ENCODE peak calls at places on chromosomes 6 and 20, in four cellular contexts. J is H1, X is IMR-90, L is K562. F is an unnamed sample.

GRCh38 chr6:116289876-116290275 is 10.1 kb upstream of the TSPYL1 start:
- DNase-seq in J (no peak), X (no peak), L (no peak), F (no peak)

GRCh38 chr6:67121115-67121514 is 1414.1 kb upstream of the EYS start:
- DNase-seq in J (no peak), X (no peak), L (no peak), F (no peak)

GRCh38 chr6:36216559-36216958 is 20.0 kb downstream of the BRPF3 start:
- DNase-seq in J (no peak), X (peak; percentile 52), L (peak; percentile 28), F (no peak)

GRCh38 chr6:63372951-63373533 is 53.3 kb upstream of the LGSN start:
- DNase-seq in J (no peak), X (peak; percentile 13), L (no peak), F (no peak)

GRCh38 chr20:41408986-41409385 is 42.4 kb upstream of the EMILIN3 start:
- DNase-seq in J (no peak), X (no peak), L (no peak), F (no peak)

GRCh38 chr6:31769684-31770371 is 7.3 kb downstream of the VWA7 start:
- DNase-seq in J (peak; percentile 96), X (peak; percentile 31), L (peak; percentile 98), F (peak; percentile 36)

GRCh38 chr20:22682381-22682780 is 98.0 kb upstream of the FOXA2 start:
- DNase-seq in J (no peak), X (no peak), L (no peak), F (no peak)

GRCh38 chr6:114713690-114714089 is 370.9 kb upstream of the HS3ST5 start:
- DNase-seq in J (no peak), X (no peak), L (no peak), F (no peak)

GRCh38 chr6:39804666-39805065 is 12.5 kb downstream of the DAAM2 start:
- DNase-seq in J (no peak), X (peak; percentile 77), L (no peak), F (no peak)

GRCh38 chr6:2127484-2127911 is 117.9 kb downstream of the GMDS start:
- DNase-seq in J (no peak), X (no peak), L (peak; percentile 23), F (peak; percentile 5)

GRCh38 chr20:47360489-47361267 is 4.2 kb upstream of the ZMYND8 start:
- DNase-seq in J (peak; percentile 66), X (peak; percentile 98), L (peak; percentile 99), F (no peak)

GRCh38 chr6:34680802-34681515 is 15.6 kb downstream of the ILRUN start:
- DNase-seq in J (no peak), X (peak; percentile 59), L (no peak), F (no peak)

GRCh38 chr20:63911171-63911570 is 16.2 kb downstream of the DNAJC5 start:
- DNase-seq in J (no peak), X (peak; percentile 50), L (no peak), F (no peak)

GRCh38 chr20:38406476-38406875 is 28.7 kb downstream of the SNHG17 start:
- DNase-seq in J (no peak), X (no peak), L (no peak), F (no peak)

GRCh38 chr6:28254340-28254618 is 2.2 kb upstream of the ZKSCAN4 start:
- DNase-seq in J (no peak), X (no peak), L (no peak), F (no peak)
- TF ChIP-seq CHD1 in J (no peak), X (no peak), L (no peak), F (no peak)

GRCh38 chr20:18052856-18053255 is 4.9 kb downstream of the OVOL2 start:
- DNase-seq in J (no peak), X (no peak), L (no peak), F (no peak)

GRCh38 chr20:18042211-18042610 is 15.5 kb downstream of the OVOL2 start:
- DNase-seq in J (no peak), X (no peak), L (no peak), F (no peak)

GRCh38 chr20:18046535-18046934 is 11.2 kb downstream of the OVOL2 start:
- DNase-seq in J (no peak), X (no peak), L (no peak), F (no peak)

GRCh38 chr20:18050628-18051027 is 7.1 kb downstream of the OVOL2 start:
- DNase-seq in J (no peak), X (no peak), L (no peak), F (no peak)

DNA sequence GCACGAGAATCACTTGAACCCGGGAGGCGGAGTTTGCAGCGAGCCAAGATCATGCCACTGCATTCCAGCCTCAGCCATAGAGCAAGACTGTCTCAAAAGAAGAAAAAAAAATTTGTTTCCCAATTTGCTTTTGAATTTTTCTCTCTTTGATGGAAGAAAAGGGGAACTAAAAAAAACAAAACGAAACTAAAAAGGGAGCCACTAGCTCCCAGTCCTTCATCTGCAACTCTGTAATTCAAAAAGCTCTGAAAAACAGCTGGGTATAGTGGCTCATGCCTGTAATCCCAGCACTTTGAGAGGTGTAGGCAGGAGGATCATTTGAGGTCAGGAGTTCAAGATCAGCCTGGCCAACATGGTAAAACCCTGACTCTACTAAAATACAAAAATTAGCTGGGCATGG is 9.5 kb downstream of the OVOL2 start:
- DNase-seq in J (no peak), X (no peak), L (no peak), F (no peak)
- TF ChIP-seq CHD1 in J (no peak), X (no peak), L (no peak), F (no peak)

GRCh38 chr20:10537850-10538480 is 102.9 kb downstream of the SLX4IP start:
- DNase-seq in J (no peak), X (peak; percentile 73), L (no peak), F (no peak)

GRCh38 chr20:10539818-10540553 is 104.9 kb downstream of the SLX4IP start:
- DNase-seq in J (no peak), X (no peak), L (no peak), F (no peak)

GRCh38 chr20:10538768-10539167 is 103.7 kb downstream of the SLX4IP start:
- DNase-seq in J (no peak), X (no peak), L (no peak), F (no peak)

GRCh38 chr20:10541668-10542411 is 106.7 kb downstream of the SLX4IP start:
- DNase-seq in J (no peak), X (no peak), L (no peak), F (no peak)

DNA sequence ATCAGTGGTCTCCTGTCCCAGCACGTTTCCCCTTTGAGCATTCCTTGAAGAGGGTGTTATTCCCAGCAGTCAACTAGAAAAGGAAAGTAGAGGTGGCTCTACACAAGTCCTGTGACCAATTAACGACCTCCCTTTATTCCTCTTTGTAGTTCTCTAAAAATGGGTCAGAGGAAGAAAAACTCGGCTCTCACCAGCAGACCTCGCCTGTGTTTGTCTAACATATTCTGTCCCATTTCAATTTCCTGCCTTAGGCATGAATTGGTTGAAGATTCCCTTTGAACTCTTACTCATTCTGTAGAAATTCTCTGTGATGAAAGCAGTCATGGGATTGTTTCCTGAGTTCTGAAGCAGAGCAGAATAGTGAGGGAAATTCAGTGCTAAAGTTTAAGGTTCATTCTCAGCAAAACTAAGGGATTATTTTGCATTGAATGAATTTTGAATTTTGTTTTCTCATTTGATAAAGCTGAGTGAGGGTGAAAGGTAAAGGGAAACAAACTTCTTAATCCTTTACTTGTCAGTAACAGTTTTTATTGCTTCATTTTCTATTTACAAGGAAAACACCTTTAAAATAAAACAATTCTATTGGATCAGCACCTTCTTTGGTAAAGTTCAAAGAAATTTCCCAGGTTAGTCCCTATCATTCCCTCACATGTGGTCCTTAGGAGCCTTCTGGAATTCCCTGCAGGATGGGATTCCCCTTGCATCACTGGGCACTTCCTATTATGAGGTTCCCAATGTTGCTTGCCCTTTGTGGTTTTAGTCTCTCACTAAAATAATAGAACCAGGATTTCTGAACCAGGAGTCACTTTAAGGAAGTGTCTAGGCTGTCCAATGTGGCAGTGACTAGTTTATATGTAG is 105.8 kb downstream of the SLX4IP start:
- DNase-seq in J (no peak), X (peak; percentile 94), L (no peak), F (no peak)
- TF ChIP-seq CHD1 in J (no peak), X (no peak), L (no peak), F (no peak)

DNA sequence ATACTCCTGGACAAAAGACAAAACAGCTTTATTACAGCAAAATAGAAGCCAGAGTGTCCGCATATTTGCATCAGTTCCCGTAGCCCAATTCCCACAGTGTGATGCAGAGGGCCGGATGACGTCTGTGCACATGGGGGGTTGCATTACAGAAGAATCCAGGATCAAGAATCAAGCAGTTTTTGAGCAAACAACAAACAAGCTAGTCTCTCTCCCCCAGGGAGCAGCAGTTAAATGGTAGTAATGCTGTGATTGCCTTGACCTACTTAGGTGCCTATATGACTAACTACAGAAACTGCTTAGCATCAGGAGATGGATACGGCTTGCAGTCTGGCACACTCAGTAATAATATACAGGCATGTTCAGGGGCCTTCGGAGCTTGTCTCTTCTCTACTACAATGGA is 3.2 kb upstream of the SDHAF4 start:
- DNase-seq in J (no peak), X (peak; percentile 24), L (no peak), F (no peak)
- TF ChIP-seq CHD1 in J (no peak), X (no peak), L (no peak), F (no peak)

DNA sequence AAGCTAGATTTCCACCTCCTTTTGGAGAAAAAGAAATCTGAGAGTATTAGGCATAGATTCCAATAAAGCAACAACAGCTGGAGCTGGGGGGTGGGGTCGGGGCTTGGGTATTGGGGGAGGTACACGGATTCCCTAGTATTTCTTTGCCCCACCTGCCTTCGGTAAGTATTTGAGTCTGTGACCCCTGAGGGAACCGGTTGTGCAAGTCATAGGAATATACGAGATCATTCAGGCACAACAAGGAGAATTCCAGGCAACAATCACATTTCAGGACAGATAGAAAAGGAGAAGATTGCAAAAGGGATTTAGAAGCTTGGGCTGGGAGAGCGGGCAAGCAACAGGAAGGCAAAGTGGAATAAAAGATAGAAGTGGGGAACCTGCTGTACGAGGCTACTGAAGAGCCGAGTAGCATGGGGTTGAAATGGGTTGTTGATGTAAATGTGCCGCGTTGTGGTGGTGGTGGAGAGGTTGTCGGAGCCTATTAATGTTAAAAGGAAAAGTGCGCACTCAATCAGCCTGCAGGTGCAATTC is 148.9 kb downstream of the BCAS1 start:
- DNase-seq in J (no peak), X (no peak), L (no peak), F (no peak)
- TF ChIP-seq CHD1 in J (no peak), X (no peak), L (no peak), F (no peak)

GRCh38 chr6:96014846-96015245 is 928 bp upstream of the FUT9 start:
- DNase-seq in J (no peak), X (no peak), L (no peak), F (no peak)

GRCh38 chr6:96016781-96017180 is 1.0 kb downstream of the FUT9 start:
- DNase-seq in J (no peak), X (no peak), L (no peak), F (no peak)

GRCh38 chr6:96015791-96016776 is at the start of gene FUT9:
- DNase-seq in J (peak; percentile 81), X (no peak), L (no peak), F (no peak)

GRCh38 chr6:96013531-96013930 is 2.2 kb upstream of the FUT9 start:
- DNase-seq in J (no peak), X (no peak), L (no peak), F (no peak)

DNA sequence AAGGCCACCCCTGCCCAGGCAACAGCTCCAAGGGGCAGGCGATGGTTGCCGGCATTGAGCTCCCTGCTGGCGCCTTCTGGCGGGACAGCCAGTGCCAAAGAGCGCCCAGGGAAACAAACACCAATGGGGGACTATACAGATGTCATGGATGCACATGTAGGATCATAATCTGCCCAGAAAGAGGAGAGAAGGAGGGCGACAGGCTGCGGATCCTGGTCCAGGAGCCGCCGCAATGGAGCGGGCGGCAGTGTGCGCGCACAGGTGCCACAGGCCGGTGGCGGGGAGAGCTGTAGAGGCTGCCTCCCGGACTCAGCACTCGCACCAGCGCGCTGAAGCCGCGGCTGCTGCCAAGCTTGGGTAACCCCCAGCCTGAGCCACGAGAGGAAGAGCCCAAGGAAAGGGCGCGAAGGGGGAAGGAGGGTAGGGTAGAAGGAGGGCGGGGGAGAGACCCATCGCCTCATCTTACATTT is 418 bp upstream of the FUT9 start:
- DNase-seq in J (peak; percentile 74), X (no peak), L (no peak), F (no peak)
- TF ChIP-seq CHD1 in J (no peak), X (no peak), L (no peak), F (no peak)